ENCODE peak calls at places on chromosomes 16 and 17, in five cellular contexts. D is vagina, R is heart right ventricle, F is adipocyte, U is right atrium auricular region. A is an unnamed sample. For H3K36me3, the result is how much of the 10 kb centered on the place peaks cover.

GRCh38 chr16:15509051-15509592 is 74.7 kb downstream of the BMERB1 start:
- DNase-seq in D (no peak), R (no peak), F (no peak), U (no peak), A (no peak)

GRCh38 chr16:85782476-85782875 is 16.9 kb downstream of the EMC8 start:
- DNase-seq in D (no peak), R (no peak), F (no peak), U (no peak), A (no peak)

GRCh38 chr17:12485361-12485911 is 180.3 kb upstream of the MYOCD start:
- DNase-seq in D (no peak), R (no peak), F (no peak), U (no peak), A (no peak)

GRCh38 chr17:52159159-52159809 is 770 bp upstream of the CA10 start:
- DNase-seq in D (no peak), R (no peak), F (no peak), U (no peak), A (no peak)

GRCh38 chr17:60416368-60416925 is 5.8 kb upstream of the CHCT1 start:
- DNase-seq in D (no peak), R (no peak), F (no peak), U (no peak), A (no peak)

GRCh38 chr16:83978401-83978904 is 10.4 kb downstream of the NECAB2 start:
- DNase-seq in D (no peak), R (no peak), F (no peak), U (no peak), A (no peak)

GRCh38 chr17:39979021-39979660 is 1.5 kb upstream of the PSMD3 start:
- DNase-seq in D (no peak), R (no peak), F (peak), U (no peak), A (peak)

GRCh38 chr16:51156836-51157235 is 5.8 kb upstream of the SALL1 start:
- DNase-seq in D (no peak), R (no peak), F (no peak), U (no peak), A (no peak)

GRCh38 chr17:76566988-76567431 is 18.6 kb downstream of the ST6GALNAC2 start:
- DNase-seq in D (no peak), R (no peak), F (no peak), U (no peak), A (no peak)

GRCh38 chr16:89575247-89576172 is at the start of gene CPNE7:
- DNase-seq in D (no peak), R (no peak), F (peak), U (no peak), A (no peak)

GRCh38 chr16:75416904-75417565 is 16.3 kb downstream of the CFDP1 start:
- DNase-seq in D (no peak), R (no peak), F (peak), U (no peak), A (no peak)

GRCh38 chr17:72125226-72125651 is 4.4 kb downstream of the SOX9 start:
- DNase-seq in D (no peak), R (no peak), F (no peak), U (no peak), A (no peak)

GRCh38 chr17:38620551-38621277 is 15.0 kb upstream of the SRCIN1 start:
- DNase-seq in D (no peak), R (no peak), F (no peak), U (no peak), A (no peak)

GRCh38 chr17:81980752-81981239 is 3.4 kb downstream of the ASPSCR1 start:
- DNase-seq in D (no peak), R (no peak), F (no peak), U (no peak), A (no peak)

GRCh38 chr16:12646490-12647274 is 157.0 kb downstream of the CPPED1 start:
- DNase-seq in D (no peak), R (no peak), F (peak), U (no peak), A (no peak)

GRCh38 chr17:35359396-35359795 is 14.0 kb downstream of the SLFN11 start:
- DNase-seq in D (no peak), R (no peak), F (no peak), U (no peak), A (no peak)

GRCh38 chr16:2816751-2817495 is at the start of gene PRSS21:
- DNase-seq in D (no peak), R (no peak), F (no peak), U (no peak), A (no peak)

GRCh38 chr16:66549284-66550131 is at the start of gene TK2:
- DNase-seq in D (no peak), R (peak), F (peak), U (peak), A (no peak)

GRCh38 chr16:89498839-89499238 is 8.5 kb upstream of the ANKRD11 start:
- DNase-seq in D (no peak), R (peak), F (no peak), U (no peak), A (no peak)

GRCh38 chr17:4998027-4998665 is 396 bp downstream of the KIF1C start:
- DNase-seq in D (no peak), R (peak), F (no peak), U (no peak), A (no peak)

GRCh38 chr17:76452102-76452645 is 778 bp downstream of the UBE2O start:
- DNase-seq in D (no peak), R (no peak), F (no peak), U (no peak), A (no peak)

GRCh38 chr16:72819345-72819744 is 228.6 kb downstream of the ZFHX3 start:
- DNase-seq in D (no peak), R (no peak), F (peak), U (no peak), A (peak)

GRCh38 chr17:82228278-82228841 is 482 bp upstream of the SLC16A3 start:
- DNase-seq in D (no peak), R (no peak), F (no peak), U (no peak), A (no peak)

GRCh38 chr17:17079761-17080160 is 37.5 kb downstream of the MPRIP start:
- DNase-seq in D (no peak), R (peak), F (no peak), U (no peak), A (no peak)

GRCh38 chr16:12339686-12340085 is 363.2 kb downstream of the SNX29 start:
- DNase-seq in D (no peak), R (no peak), F (no peak), U (no peak), A (no peak)

GRCh38 chr16:80994451-80994850 is 12.2 kb downstream of the CMC2 start:
- DNase-seq in D (no peak), R (no peak), F (peak), U (no peak), A (no peak)

GRCh38 chr16:17258848-17259713 is 211.7 kb downstream of the XYLT1 start:
- DNase-seq in D (no peak), R (no peak), F (no peak), U (no peak), A (no peak)

GRCh38 chr16:79638386-79639106 is 38.0 kb upstream of the MAF start:
- DNase-seq in D (no peak), R (no peak), F (no peak), U (no peak), A (no peak)

GRCh38 chr16:31190061-31190460 is 10.1 kb downstream of the FUS start:
- DNase-seq in D (no peak), R (no peak), F (no peak), U (no peak), A (no peak)
- H3K36me3 ChIP-seq in D (half or more), R (under half), F (half or more), U (half or more), A (under half)

GRCh38 chr16:54006693-54007092 is 279.9 kb downstream of the IRX3 start:
- DNase-seq in D (no peak), R (no peak), F (no peak), U (no peak), A (no peak)
- H3K36me3 ChIP-seq in D (under half), R (under half), F (under half), U (under half), A (under half)

GRCh38 chr17:29119265-29119664 is 60.9 kb downstream of the MYO18A start:
- DNase-seq in D (no peak), R (no peak), F (no peak), U (no peak), A (no peak)
- H3K36me3 ChIP-seq in D (under half), R (under half), F (under half), U (half or more), A (under half)

GRCh38 chr17:80790021-80790765 is 201.4 kb upstream of the CHMP6 start:
- DNase-seq in D (no peak), R (no peak), F (no peak), U (no peak), A (no peak)
- H3K36me3 ChIP-seq in D (under half), R (under half), F (under half), U (under half), A (under half)

DNA sequence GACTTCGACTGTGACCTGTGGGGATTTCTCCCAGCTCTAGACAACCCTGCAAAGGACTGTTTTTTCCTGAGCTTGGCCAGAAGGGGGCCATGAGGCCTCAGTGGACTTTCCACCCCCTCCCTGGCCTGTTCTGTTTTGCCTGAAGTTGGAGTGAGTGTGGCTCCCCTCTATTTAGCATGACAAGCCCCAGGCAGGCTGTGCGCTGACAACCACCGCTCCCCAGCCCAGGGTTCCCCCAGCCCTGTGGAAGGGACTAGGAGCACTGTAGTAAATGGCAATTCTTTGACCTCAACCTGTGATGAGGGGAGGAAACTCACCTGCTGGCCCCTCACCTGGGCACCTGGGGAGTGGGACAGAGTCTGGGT is 19.3 kb downstream of the NGFR start:
- DNase-seq in D (no peak), R (no peak), F (peak), U (no peak), A (no peak)
- H3K36me3 ChIP-seq in D (under half), R (under half), F (under half), U (under half), A (under half)

GRCh38 chr16:57202095-57202886 is 16.2 kb downstream of the RSPRY1 start:
- DNase-seq in D (no peak), R (no peak), F (no peak), U (no peak), A (no peak)

GRCh38 chr16:57208926-57209325 is 22.8 kb downstream of the RSPRY1 start:
- DNase-seq in D (no peak), R (no peak), F (no peak), U (no peak), A (no peak)

GRCh38 chr16:57209780-57210179 is 23.7 kb downstream of the RSPRY1 start:
- DNase-seq in D (no peak), R (no peak), F (no peak), U (no peak), A (no peak)

GRCh38 chr16:57203451-57203850 is 17.3 kb downstream of the RSPRY1 start:
- DNase-seq in D (no peak), R (no peak), F (no peak), U (no peak), A (no peak)

GRCh38 chr16:57204675-57205074 is 18.5 kb downstream of the RSPRY1 start:
- DNase-seq in D (no peak), R (no peak), F (no peak), U (no peak), A (no peak)
- H3K36me3 ChIP-seq in D (under half), R (under half), F (under half), U (under half), A (under half)

A was measured in kidney epithelial cell.